ENCODE peak calls at places on chromosome 6, in eight cellular contexts. One of them, this sample, is unnamed.

GRCh38 chr6:37171141-37171969 is 1.4 kb downstream of the PIM1 start:
- ATAC-seq in gastroesophageal sphincter: no peak
- ATAC-seq in activated T-helper 17 cell treated with anti-CD3 and anti-CD28 coated beads, Interleukin-2, amount 50 U/mL, for 72 hours: no peak
- ATAC-seq in Right ventricle myocardium inferior: no peak
- ATAC-seq in naive thymus-derived CD4-positive, alpha-beta T cell: no peak
- ATAC-seq in body of pancreas: no peak
- ATAC-seq in SK-N-SH treated with all-trans-retinoic acid at 6 μM for 48 hours: peak
- ATAC-seq in stimulated activated effector memory CD8-positive, alpha-beta T cell treated with anti-CD3 and anti-CD28 coated beads, Interleukin-12 subunit alpha, Interleukin-12 subunit beta, amount 100 ng/mL, for 72 hours: no peak
- ATAC-seq in this sample: no peak

GRCh38 chr6:150116195-150116800 is 26.5 kb upstream of the PPP1R14C start:
- ATAC-seq in gastroesophageal sphincter: no peak
- ATAC-seq in activated T-helper 17 cell treated with anti-CD3 and anti-CD28 coated beads, Interleukin-2, amount 50 U/mL, for 72 hours: no peak
- ATAC-seq in Right ventricle myocardium inferior: no peak
- ATAC-seq in naive thymus-derived CD4-positive, alpha-beta T cell: no peak
- ATAC-seq in body of pancreas: no peak
- ATAC-seq in SK-N-SH treated with all-trans-retinoic acid at 6 μM for 48 hours: no peak
- ATAC-seq in stimulated activated effector memory CD8-positive, alpha-beta T cell treated with anti-CD3 and anti-CD28 coated beads, Interleukin-12 subunit alpha, Interleukin-12 subunit beta, amount 100 ng/mL, for 72 hours: no peak
- ATAC-seq in this sample: peak

GRCh38 chr6:85923013-85923430 is 280.3 kb upstream of the SYNCRIP start:
- ATAC-seq in gastroesophageal sphincter: peak
- ATAC-seq in activated T-helper 17 cell treated with anti-CD3 and anti-CD28 coated beads, Interleukin-2, amount 50 U/mL, for 72 hours: peak
- ATAC-seq in Right ventricle myocardium inferior: peak
- ATAC-seq in naive thymus-derived CD4-positive, alpha-beta T cell: peak
- ATAC-seq in body of pancreas: peak
- ATAC-seq in SK-N-SH treated with all-trans-retinoic acid at 6 μM for 48 hours: peak
- ATAC-seq in stimulated activated effector memory CD8-positive, alpha-beta T cell treated with anti-CD3 and anti-CD28 coated beads, Interleukin-12 subunit alpha, Interleukin-12 subunit beta, amount 100 ng/mL, for 72 hours: peak
- ATAC-seq in this sample: peak

GRCh38 chr6:133131621-133132020 is 109.5 kb upstream of the EYA4 start:
- ATAC-seq in gastroesophageal sphincter: no peak
- ATAC-seq in activated T-helper 17 cell treated with anti-CD3 and anti-CD28 coated beads, Interleukin-2, amount 50 U/mL, for 72 hours: no peak
- ATAC-seq in Right ventricle myocardium inferior: peak
- ATAC-seq in naive thymus-derived CD4-positive, alpha-beta T cell: no peak
- ATAC-seq in body of pancreas: no peak
- ATAC-seq in SK-N-SH treated with all-trans-retinoic acid at 6 μM for 48 hours: peak
- ATAC-seq in stimulated activated effector memory CD8-positive, alpha-beta T cell treated with anti-CD3 and anti-CD28 coated beads, Interleukin-12 subunit alpha, Interleukin-12 subunit beta, amount 100 ng/mL, for 72 hours: no peak
- ATAC-seq in this sample: no peak

GRCh38 chr6:150751296-150751695 is 114.2 kb upstream of the MTHFD1L start:
- ATAC-seq in gastroesophageal sphincter: no peak
- ATAC-seq in activated T-helper 17 cell treated with anti-CD3 and anti-CD28 coated beads, Interleukin-2, amount 50 U/mL, for 72 hours: no peak
- ATAC-seq in Right ventricle myocardium inferior: no peak
- ATAC-seq in naive thymus-derived CD4-positive, alpha-beta T cell: no peak
- ATAC-seq in body of pancreas: no peak
- ATAC-seq in SK-N-SH treated with all-trans-retinoic acid at 6 μM for 48 hours: no peak
- ATAC-seq in stimulated activated effector memory CD8-positive, alpha-beta T cell treated with anti-CD3 and anti-CD28 coated beads, Interleukin-12 subunit alpha, Interleukin-12 subunit beta, amount 100 ng/mL, for 72 hours: no peak
- ATAC-seq in this sample: peak

GRCh38 chr6:18241208-18241836 is 23.0 kb downstream of the DEK start:
- ATAC-seq in gastroesophageal sphincter: no peak
- ATAC-seq in activated T-helper 17 cell treated with anti-CD3 and anti-CD28 coated beads, Interleukin-2, amount 50 U/mL, for 72 hours: peak
- ATAC-seq in Right ventricle myocardium inferior: no peak
- ATAC-seq in naive thymus-derived CD4-positive, alpha-beta T cell: no peak
- ATAC-seq in body of pancreas: no peak
- ATAC-seq in SK-N-SH treated with all-trans-retinoic acid at 6 μM for 48 hours: peak
- ATAC-seq in stimulated activated effector memory CD8-positive, alpha-beta T cell treated with anti-CD3 and anti-CD28 coated beads, Interleukin-12 subunit alpha, Interleukin-12 subunit beta, amount 100 ng/mL, for 72 hours: no peak
- ATAC-seq in this sample: peak

GRCh38 chr6:28423546-28423945 is 19.7 kb downstream of the ZSCAN23 start:
- ATAC-seq in gastroesophageal sphincter: no peak
- ATAC-seq in activated T-helper 17 cell treated with anti-CD3 and anti-CD28 coated beads, Interleukin-2, amount 50 U/mL, for 72 hours: no peak
- ATAC-seq in Right ventricle myocardium inferior: no peak
- ATAC-seq in naive thymus-derived CD4-positive, alpha-beta T cell: no peak
- ATAC-seq in body of pancreas: no peak
- ATAC-seq in SK-N-SH treated with all-trans-retinoic acid at 6 μM for 48 hours: no peak
- ATAC-seq in stimulated activated effector memory CD8-positive, alpha-beta T cell treated with anti-CD3 and anti-CD28 coated beads, Interleukin-12 subunit alpha, Interleukin-12 subunit beta, amount 100 ng/mL, for 72 hours: no peak
- ATAC-seq in this sample: no peak

GRCh38 chr6:25961619-25962367 is 809 bp upstream of the TRIM38 start:
- ATAC-seq in gastroesophageal sphincter: no peak
- ATAC-seq in activated T-helper 17 cell treated with anti-CD3 and anti-CD28 coated beads, Interleukin-2, amount 50 U/mL, for 72 hours: no peak
- ATAC-seq in Right ventricle myocardium inferior: no peak
- ATAC-seq in naive thymus-derived CD4-positive, alpha-beta T cell: no peak
- ATAC-seq in body of pancreas: no peak
- ATAC-seq in SK-N-SH treated with all-trans-retinoic acid at 6 μM for 48 hours: no peak
- ATAC-seq in stimulated activated effector memory CD8-positive, alpha-beta T cell treated with anti-CD3 and anti-CD28 coated beads, Interleukin-12 subunit alpha, Interleukin-12 subunit beta, amount 100 ng/mL, for 72 hours: no peak
- ATAC-seq in this sample: no peak

GRCh38 chr6:157034433-157035230 is 257.5 kb downstream of the ARID1B start:
- ATAC-seq in gastroesophageal sphincter: no peak
- ATAC-seq in activated T-helper 17 cell treated with anti-CD3 and anti-CD28 coated beads, Interleukin-2, amount 50 U/mL, for 72 hours: peak
- ATAC-seq in Right ventricle myocardium inferior: no peak
- ATAC-seq in naive thymus-derived CD4-positive, alpha-beta T cell: peak
- ATAC-seq in body of pancreas: peak
- ATAC-seq in SK-N-SH treated with all-trans-retinoic acid at 6 μM for 48 hours: peak
- ATAC-seq in stimulated activated effector memory CD8-positive, alpha-beta T cell treated with anti-CD3 and anti-CD28 coated beads, Interleukin-12 subunit alpha, Interleukin-12 subunit beta, amount 100 ng/mL, for 72 hours: peak
- ATAC-seq in this sample: no peak

GRCh38 chr6:90062667-90063066 is 168.4 kb downstream of the GJA10 start:
- ATAC-seq in gastroesophageal sphincter: no peak
- ATAC-seq in activated T-helper 17 cell treated with anti-CD3 and anti-CD28 coated beads, Interleukin-2, amount 50 U/mL, for 72 hours: no peak
- ATAC-seq in Right ventricle myocardium inferior: no peak
- ATAC-seq in naive thymus-derived CD4-positive, alpha-beta T cell: no peak
- ATAC-seq in body of pancreas: no peak
- ATAC-seq in SK-N-SH treated with all-trans-retinoic acid at 6 μM for 48 hours: no peak
- ATAC-seq in stimulated activated effector memory CD8-positive, alpha-beta T cell treated with anti-CD3 and anti-CD28 coated beads, Interleukin-12 subunit alpha, Interleukin-12 subunit beta, amount 100 ng/mL, for 72 hours: no peak
- ATAC-seq in this sample: no peak

GRCh38 chr6:109071125-109071917 is 23.3 kb downstream of the SESN1 start:
- ATAC-seq in gastroesophageal sphincter: no peak
- ATAC-seq in activated T-helper 17 cell treated with anti-CD3 and anti-CD28 coated beads, Interleukin-2, amount 50 U/mL, for 72 hours: peak
- ATAC-seq in Right ventricle myocardium inferior: no peak
- ATAC-seq in naive thymus-derived CD4-positive, alpha-beta T cell: peak
- ATAC-seq in body of pancreas: no peak
- ATAC-seq in SK-N-SH treated with all-trans-retinoic acid at 6 μM for 48 hours: peak
- ATAC-seq in stimulated activated effector memory CD8-positive, alpha-beta T cell treated with anti-CD3 and anti-CD28 coated beads, Interleukin-12 subunit alpha, Interleukin-12 subunit beta, amount 100 ng/mL, for 72 hours: peak
- ATAC-seq in this sample: no peak

GRCh38 chr6:90149280-90149679 is 147.4 kb downstream of the BACH2 start:
- ATAC-seq in gastroesophageal sphincter: no peak
- ATAC-seq in activated T-helper 17 cell treated with anti-CD3 and anti-CD28 coated beads, Interleukin-2, amount 50 U/mL, for 72 hours: peak
- ATAC-seq in Right ventricle myocardium inferior: no peak
- ATAC-seq in naive thymus-derived CD4-positive, alpha-beta T cell: no peak
- ATAC-seq in body of pancreas: no peak
- ATAC-seq in SK-N-SH treated with all-trans-retinoic acid at 6 μM for 48 hours: no peak
- ATAC-seq in stimulated activated effector memory CD8-positive, alpha-beta T cell treated with anti-CD3 and anti-CD28 coated beads, Interleukin-12 subunit alpha, Interleukin-12 subunit beta, amount 100 ng/mL, for 72 hours: no peak
- ATAC-seq in this sample: no peak

GRCh38 chr6:166739655-166740318 is 112.7 kb upstream of the RPS6KA2 start:
- ATAC-seq in gastroesophageal sphincter: no peak
- ATAC-seq in activated T-helper 17 cell treated with anti-CD3 and anti-CD28 coated beads, Interleukin-2, amount 50 U/mL, for 72 hours: peak
- ATAC-seq in Right ventricle myocardium inferior: no peak
- ATAC-seq in naive thymus-derived CD4-positive, alpha-beta T cell: peak
- ATAC-seq in body of pancreas: no peak
- ATAC-seq in SK-N-SH treated with all-trans-retinoic acid at 6 μM for 48 hours: no peak
- ATAC-seq in stimulated activated effector memory CD8-positive, alpha-beta T cell treated with anti-CD3 and anti-CD28 coated beads, Interleukin-12 subunit alpha, Interleukin-12 subunit beta, amount 100 ng/mL, for 72 hours: peak
- ATAC-seq in this sample: no peak

GRCh38 chr6:142773324-142773723 is 171.7 kb downstream of the HIVEP2 start:
- ATAC-seq in gastroesophageal sphincter: no peak
- ATAC-seq in activated T-helper 17 cell treated with anti-CD3 and anti-CD28 coated beads, Interleukin-2, amount 50 U/mL, for 72 hours: peak
- ATAC-seq in Right ventricle myocardium inferior: no peak
- ATAC-seq in naive thymus-derived CD4-positive, alpha-beta T cell: no peak
- ATAC-seq in body of pancreas: no peak
- ATAC-seq in SK-N-SH treated with all-trans-retinoic acid at 6 μM for 48 hours: no peak
- ATAC-seq in stimulated activated effector memory CD8-positive, alpha-beta T cell treated with anti-CD3 and anti-CD28 coated beads, Interleukin-12 subunit alpha, Interleukin-12 subunit beta, amount 100 ng/mL, for 72 hours: peak
- ATAC-seq in this sample: no peak

GRCh38 chr6:141309295-141309694 is 823.4 kb upstream of the GJE1 start:
- ATAC-seq in gastroesophageal sphincter: no peak
- ATAC-seq in activated T-helper 17 cell treated with anti-CD3 and anti-CD28 coated beads, Interleukin-2, amount 50 U/mL, for 72 hours: peak
- ATAC-seq in Right ventricle myocardium inferior: no peak
- ATAC-seq in naive thymus-derived CD4-positive, alpha-beta T cell: peak
- ATAC-seq in body of pancreas: no peak
- ATAC-seq in SK-N-SH treated with all-trans-retinoic acid at 6 μM for 48 hours: no peak
- ATAC-seq in stimulated activated effector memory CD8-positive, alpha-beta T cell treated with anti-CD3 and anti-CD28 coated beads, Interleukin-12 subunit alpha, Interleukin-12 subunit beta, amount 100 ng/mL, for 72 hours: peak
- ATAC-seq in this sample: no peak

GRCh38 chr6:139698526-139699182 is 324.2 kb upstream of the CITED2 start:
- ATAC-seq in gastroesophageal sphincter: peak
- ATAC-seq in activated T-helper 17 cell treated with anti-CD3 and anti-CD28 coated beads, Interleukin-2, amount 50 U/mL, for 72 hours: no peak
- ATAC-seq in Right ventricle myocardium inferior: peak
- ATAC-seq in naive thymus-derived CD4-positive, alpha-beta T cell: no peak
- ATAC-seq in body of pancreas: peak
- ATAC-seq in SK-N-SH treated with all-trans-retinoic acid at 6 μM for 48 hours: no peak
- ATAC-seq in stimulated activated effector memory CD8-positive, alpha-beta T cell treated with anti-CD3 and anti-CD28 coated beads, Interleukin-12 subunit alpha, Interleukin-12 subunit beta, amount 100 ng/mL, for 72 hours: no peak
- ATAC-seq in this sample: no peak

GRCh38 chr6:167796668-167797031 is 30.1 kb upstream of the AFDN start:
- ATAC-seq in gastroesophageal sphincter: no peak
- ATAC-seq in activated T-helper 17 cell treated with anti-CD3 and anti-CD28 coated beads, Interleukin-2, amount 50 U/mL, for 72 hours: peak
- ATAC-seq in Right ventricle myocardium inferior: no peak
- ATAC-seq in naive thymus-derived CD4-positive, alpha-beta T cell: no peak
- ATAC-seq in body of pancreas: no peak
- ATAC-seq in SK-N-SH treated with all-trans-retinoic acid at 6 μM for 48 hours: no peak
- ATAC-seq in stimulated activated effector memory CD8-positive, alpha-beta T cell treated with anti-CD3 and anti-CD28 coated beads, Interleukin-12 subunit alpha, Interleukin-12 subunit beta, amount 100 ng/mL, for 72 hours: peak
- ATAC-seq in this sample: peak

GRCh38 chr6:100271202-100271601 is 193.5 kb downstream of the SIM1 start:
- ATAC-seq in gastroesophageal sphincter: no peak
- ATAC-seq in activated T-helper 17 cell treated with anti-CD3 and anti-CD28 coated beads, Interleukin-2, amount 50 U/mL, for 72 hours: no peak
- ATAC-seq in Right ventricle myocardium inferior: no peak
- ATAC-seq in naive thymus-derived CD4-positive, alpha-beta T cell: no peak
- ATAC-seq in body of pancreas: no peak
- ATAC-seq in SK-N-SH treated with all-trans-retinoic acid at 6 μM for 48 hours: no peak
- ATAC-seq in stimulated activated effector memory CD8-positive, alpha-beta T cell treated with anti-CD3 and anti-CD28 coated beads, Interleukin-12 subunit alpha, Interleukin-12 subunit beta, amount 100 ng/mL, for 72 hours: no peak
- ATAC-seq in this sample: no peak

GRCh38 chr6:143157146-143157545 is 96.5 kb downstream of the AIG1 start:
- ATAC-seq in gastroesophageal sphincter: no peak
- ATAC-seq in activated T-helper 17 cell treated with anti-CD3 and anti-CD28 coated beads, Interleukin-2, amount 50 U/mL, for 72 hours: no peak
- ATAC-seq in Right ventricle myocardium inferior: no peak
- ATAC-seq in naive thymus-derived CD4-positive, alpha-beta T cell: no peak
- ATAC-seq in body of pancreas: no peak
- ATAC-seq in SK-N-SH treated with all-trans-retinoic acid at 6 μM for 48 hours: no peak
- ATAC-seq in stimulated activated effector memory CD8-positive, alpha-beta T cell treated with anti-CD3 and anti-CD28 coated beads, Interleukin-12 subunit alpha, Interleukin-12 subunit beta, amount 100 ng/mL, for 72 hours: no peak
- ATAC-seq in this sample: no peak

GRCh38 chr6:82951935-82952334 is 113.7 kb downstream of the UBE3D start:
- ATAC-seq in gastroesophageal sphincter: no peak
- ATAC-seq in activated T-helper 17 cell treated with anti-CD3 and anti-CD28 coated beads, Interleukin-2, amount 50 U/mL, for 72 hours: no peak
- ATAC-seq in Right ventricle myocardium inferior: no peak
- ATAC-seq in naive thymus-derived CD4-positive, alpha-beta T cell: no peak
- ATAC-seq in body of pancreas: no peak
- ATAC-seq in SK-N-SH treated with all-trans-retinoic acid at 6 μM for 48 hours: no peak
- ATAC-seq in stimulated activated effector memory CD8-positive, alpha-beta T cell treated with anti-CD3 and anti-CD28 coated beads, Interleukin-12 subunit alpha, Interleukin-12 subunit beta, amount 100 ng/mL, for 72 hours: no peak
- ATAC-seq in this sample: no peak

GRCh38 chr6:144500886-144501285 is 215.8 kb downstream of the UTRN start:
- ATAC-seq in gastroesophageal sphincter: no peak
- ATAC-seq in activated T-helper 17 cell treated with anti-CD3 and anti-CD28 coated beads, Interleukin-2, amount 50 U/mL, for 72 hours: peak
- ATAC-seq in Right ventricle myocardium inferior: peak
- ATAC-seq in naive thymus-derived CD4-positive, alpha-beta T cell: no peak
- ATAC-seq in body of pancreas: no peak
- ATAC-seq in SK-N-SH treated with all-trans-retinoic acid at 6 μM for 48 hours: no peak
- ATAC-seq in stimulated activated effector memory CD8-positive, alpha-beta T cell treated with anti-CD3 and anti-CD28 coated beads, Interleukin-12 subunit alpha, Interleukin-12 subunit beta, amount 100 ng/mL, for 72 hours: peak
- ATAC-seq in this sample: no peak

GRCh38 chr6:108712946-108713345 is 135.3 kb upstream of the ARMC2 start:
- ATAC-seq in gastroesophageal sphincter: no peak
- ATAC-seq in activated T-helper 17 cell treated with anti-CD3 and anti-CD28 coated beads, Interleukin-2, amount 50 U/mL, for 72 hours: no peak
- ATAC-seq in Right ventricle myocardium inferior: no peak
- ATAC-seq in naive thymus-derived CD4-positive, alpha-beta T cell: no peak
- ATAC-seq in body of pancreas: no peak
- ATAC-seq in SK-N-SH treated with all-trans-retinoic acid at 6 μM for 48 hours: no peak
- ATAC-seq in stimulated activated effector memory CD8-positive, alpha-beta T cell treated with anti-CD3 and anti-CD28 coated beads, Interleukin-12 subunit alpha, Interleukin-12 subunit beta, amount 100 ng/mL, for 72 hours: no peak
- ATAC-seq in this sample: peak

GRCh38 chr6:35343092-35343834 is 905 bp downstream of the PPARD start:
- ATAC-seq in gastroesophageal sphincter: no peak
- ATAC-seq in activated T-helper 17 cell treated with anti-CD3 and anti-CD28 coated beads, Interleukin-2, amount 50 U/mL, for 72 hours: no peak
- ATAC-seq in Right ventricle myocardium inferior: no peak
- ATAC-seq in naive thymus-derived CD4-positive, alpha-beta T cell: no peak
- ATAC-seq in body of pancreas: no peak
- ATAC-seq in SK-N-SH treated with all-trans-retinoic acid at 6 μM for 48 hours: peak
- ATAC-seq in stimulated activated effector memory CD8-positive, alpha-beta T cell treated with anti-CD3 and anti-CD28 coated beads, Interleukin-12 subunit alpha, Interleukin-12 subunit beta, amount 100 ng/mL, for 72 hours: no peak
- ATAC-seq in this sample: no peak

GRCh38 chr6:159421586-159421985 is 252.4 kb downstream of the FNDC1 start:
- ATAC-seq in gastroesophageal sphincter: no peak
- ATAC-seq in activated T-helper 17 cell treated with anti-CD3 and anti-CD28 coated beads, Interleukin-2, amount 50 U/mL, for 72 hours: no peak
- ATAC-seq in Right ventricle myocardium inferior: no peak
- ATAC-seq in naive thymus-derived CD4-positive, alpha-beta T cell: no peak
- ATAC-seq in body of pancreas: no peak
- ATAC-seq in SK-N-SH treated with all-trans-retinoic acid at 6 μM for 48 hours: no peak
- ATAC-seq in stimulated activated effector memory CD8-positive, alpha-beta T cell treated with anti-CD3 and anti-CD28 coated beads, Interleukin-12 subunit alpha, Interleukin-12 subunit beta, amount 100 ng/mL, for 72 hours: no peak
- ATAC-seq in this sample: no peak

GRCh38 chr6:136763716-136764521 is 28.4 kb downstream of the MAP3K5 start:
- ATAC-seq in gastroesophageal sphincter: no peak
- ATAC-seq in activated T-helper 17 cell treated with anti-CD3 and anti-CD28 coated beads, Interleukin-2, amount 50 U/mL, for 72 hours: peak
- ATAC-seq in Right ventricle myocardium inferior: no peak
- ATAC-seq in naive thymus-derived CD4-positive, alpha-beta T cell: no peak
- ATAC-seq in body of pancreas: no peak
- ATAC-seq in SK-N-SH treated with all-trans-retinoic acid at 6 μM for 48 hours: no peak
- ATAC-seq in stimulated activated effector memory CD8-positive, alpha-beta T cell treated with anti-CD3 and anti-CD28 coated beads, Interleukin-12 subunit alpha, Interleukin-12 subunit beta, amount 100 ng/mL, for 72 hours: peak
- ATAC-seq in this sample: peak

GRCh38 chr6:144305985-144306384 is 20.9 kb downstream of the UTRN start:
- ATAC-seq in gastroesophageal sphincter: no peak
- ATAC-seq in activated T-helper 17 cell treated with anti-CD3 and anti-CD28 coated beads, Interleukin-2, amount 50 U/mL, for 72 hours: peak
- ATAC-seq in Right ventricle myocardium inferior: no peak
- ATAC-seq in naive thymus-derived CD4-positive, alpha-beta T cell: peak
- ATAC-seq in body of pancreas: no peak
- ATAC-seq in SK-N-SH treated with all-trans-retinoic acid at 6 μM for 48 hours: peak
- ATAC-seq in stimulated activated effector memory CD8-positive, alpha-beta T cell treated with anti-CD3 and anti-CD28 coated beads, Interleukin-12 subunit alpha, Interleukin-12 subunit beta, amount 100 ng/mL, for 72 hours: peak
- ATAC-seq in this sample: no peak

GRCh38 chr6:35047265-35048011 is 93.7 kb downstream of the TCP11 start:
- ATAC-seq in gastroesophageal sphincter: peak
- ATAC-seq in activated T-helper 17 cell treated with anti-CD3 and anti-CD28 coated beads, Interleukin-2, amount 50 U/mL, for 72 hours: no peak
- ATAC-seq in Right ventricle myocardium inferior: peak
- ATAC-seq in naive thymus-derived CD4-positive, alpha-beta T cell: peak
- ATAC-seq in body of pancreas: peak
- ATAC-seq in SK-N-SH treated with all-trans-retinoic acid at 6 μM for 48 hours: no peak
- ATAC-seq in stimulated activated effector memory CD8-positive, alpha-beta T cell treated with anti-CD3 and anti-CD28 coated beads, Interleukin-12 subunit alpha, Interleukin-12 subunit beta, amount 100 ng/mL, for 72 hours: no peak
- ATAC-seq in this sample: no peak

GRCh38 chr6:109701774-109702173 is 10.7 kb downstream of the FIG4 start:
- ATAC-seq in gastroesophageal sphincter: no peak
- ATAC-seq in activated T-helper 17 cell treated with anti-CD3 and anti-CD28 coated beads, Interleukin-2, amount 50 U/mL, for 72 hours: no peak
- ATAC-seq in Right ventricle myocardium inferior: no peak
- ATAC-seq in naive thymus-derived CD4-positive, alpha-beta T cell: no peak
- ATAC-seq in body of pancreas: no peak
- ATAC-seq in SK-N-SH treated with all-trans-retinoic acid at 6 μM for 48 hours: no peak
- ATAC-seq in stimulated activated effector memory CD8-positive, alpha-beta T cell treated with anti-CD3 and anti-CD28 coated beads, Interleukin-12 subunit alpha, Interleukin-12 subunit beta, amount 100 ng/mL, for 72 hours: no peak
- ATAC-seq in this sample: no peak

GRCh38 chr6:49522710-49523593 is 23.2 kb downstream of the GLYATL3 start:
- ATAC-seq in gastroesophageal sphincter: no peak
- ATAC-seq in activated T-helper 17 cell treated with anti-CD3 and anti-CD28 coated beads, Interleukin-2, amount 50 U/mL, for 72 hours: no peak
- ATAC-seq in Right ventricle myocardium inferior: no peak
- ATAC-seq in naive thymus-derived CD4-positive, alpha-beta T cell: no peak
- ATAC-seq in body of pancreas: peak
- ATAC-seq in SK-N-SH treated with all-trans-retinoic acid at 6 μM for 48 hours: no peak
- ATAC-seq in stimulated activated effector memory CD8-positive, alpha-beta T cell treated with anti-CD3 and anti-CD28 coated beads, Interleukin-12 subunit alpha, Interleukin-12 subunit beta, amount 100 ng/mL, for 72 hours: no peak
- ATAC-seq in this sample: no peak

GRCh38 chr6:144341831-144342527 is 56.8 kb downstream of the UTRN start:
- ATAC-seq in gastroesophageal sphincter: no peak
- ATAC-seq in activated T-helper 17 cell treated with anti-CD3 and anti-CD28 coated beads, Interleukin-2, amount 50 U/mL, for 72 hours: no peak
- ATAC-seq in Right ventricle myocardium inferior: no peak
- ATAC-seq in naive thymus-derived CD4-positive, alpha-beta T cell: no peak
- ATAC-seq in body of pancreas: no peak
- ATAC-seq in SK-N-SH treated with all-trans-retinoic acid at 6 μM for 48 hours: no peak
- ATAC-seq in stimulated activated effector memory CD8-positive, alpha-beta T cell treated with anti-CD3 and anti-CD28 coated beads, Interleukin-12 subunit alpha, Interleukin-12 subunit beta, amount 100 ng/mL, for 72 hours: no peak
- ATAC-seq in this sample: peak

GRCh38 chr6:6661684-6662083 is 73.2 kb downstream of the LY86 start:
- ATAC-seq in gastroesophageal sphincter: peak
- ATAC-seq in activated T-helper 17 cell treated with anti-CD3 and anti-CD28 coated beads, Interleukin-2, amount 50 U/mL, for 72 hours: no peak
- ATAC-seq in Right ventricle myocardium inferior: peak
- ATAC-seq in naive thymus-derived CD4-positive, alpha-beta T cell: no peak
- ATAC-seq in body of pancreas: peak
- ATAC-seq in SK-N-SH treated with all-trans-retinoic acid at 6 μM for 48 hours: no peak
- ATAC-seq in stimulated activated effector memory CD8-positive, alpha-beta T cell treated with anti-CD3 and anti-CD28 coated beads, Interleukin-12 subunit alpha, Interleukin-12 subunit beta, amount 100 ng/mL, for 72 hours: no peak
- ATAC-seq in this sample: peak

GRCh38 chr6:6766230-6766905 is 177.8 kb downstream of the LY86 start:
- ATAC-seq in gastroesophageal sphincter: no peak
- ATAC-seq in activated T-helper 17 cell treated with anti-CD3 and anti-CD28 coated beads, Interleukin-2, amount 50 U/mL, for 72 hours: no peak
- ATAC-seq in Right ventricle myocardium inferior: no peak
- ATAC-seq in naive thymus-derived CD4-positive, alpha-beta T cell: no peak
- ATAC-seq in body of pancreas: peak
- ATAC-seq in SK-N-SH treated with all-trans-retinoic acid at 6 μM for 48 hours: no peak
- ATAC-seq in stimulated activated effector memory CD8-positive, alpha-beta T cell treated with anti-CD3 and anti-CD28 coated beads, Interleukin-12 subunit alpha, Interleukin-12 subunit beta, amount 100 ng/mL, for 72 hours: no peak
- ATAC-seq in this sample: no peak

GRCh38 chr6:45986746-45987274 is 28.9 kb downstream of the CLIC5 start:
- ATAC-seq in gastroesophageal sphincter: no peak
- ATAC-seq in activated T-helper 17 cell treated with anti-CD3 and anti-CD28 coated beads, Interleukin-2, amount 50 U/mL, for 72 hours: no peak
- ATAC-seq in Right ventricle myocardium inferior: peak
- ATAC-seq in naive thymus-derived CD4-positive, alpha-beta T cell: no peak
- ATAC-seq in body of pancreas: no peak
- ATAC-seq in SK-N-SH treated with all-trans-retinoic acid at 6 μM for 48 hours: no peak
- ATAC-seq in stimulated activated effector memory CD8-positive, alpha-beta T cell treated with anti-CD3 and anti-CD28 coated beads, Interleukin-12 subunit alpha, Interleukin-12 subunit beta, amount 100 ng/mL, for 72 hours: no peak
- ATAC-seq in this sample: no peak

GRCh38 chr6:3108746-3109414 is 9.6 kb upstream of the BPHL start:
- ATAC-seq in gastroesophageal sphincter: peak
- ATAC-seq in activated T-helper 17 cell treated with anti-CD3 and anti-CD28 coated beads, Interleukin-2, amount 50 U/mL, for 72 hours: no peak
- ATAC-seq in Right ventricle myocardium inferior: peak
- ATAC-seq in naive thymus-derived CD4-positive, alpha-beta T cell: no peak
- ATAC-seq in body of pancreas: no peak
- ATAC-seq in SK-N-SH treated with all-trans-retinoic acid at 6 μM for 48 hours: no peak
- ATAC-seq in stimulated activated effector memory CD8-positive, alpha-beta T cell treated with anti-CD3 and anti-CD28 coated beads, Interleukin-12 subunit alpha, Interleukin-12 subunit beta, amount 100 ng/mL, for 72 hours: no peak
- ATAC-seq in this sample: peak

This sample was measured in esophagus mucosa.